ENCODE peak calls at places on chromosomes 11 and 22, in seven cellular contexts. Z is fibroblast of pulmonary artery, W is right lobe of liver, D is SK-N-SH, C is GM06990, T is BJ, R is H9. Q is an unnamed sample.

GRCh38 chr11:79845002-79845709 is 404.3 kb upstream of the TENM4 start:
- DNase-seq in W (no peak), T (no peak), C (no peak), D (no peak), Z (no peak), R (no peak), Q (no peak)

GRCh38 chr22:39368402-39368801 is 18.6 kb downstream of the SYNGR1 start:
- DNase-seq in C (no peak), Z (no peak), T (no peak), D (no peak), W (no peak), R (no peak), Q (no peak)

GRCh38 chr11:68325183-68325893 is 12.9 kb downstream of the LRP5 start:
- DNase-seq in R (peak), C (no peak), D (no peak), T (no peak), W (no peak), Z (no peak), Q (no peak)

GRCh38 chr11:119759324-119759723 is 30.3 kb upstream of the NECTIN1 start:
- DNase-seq in C (no peak), W (no peak), Z (no peak), D (no peak), R (no peak), T (no peak), Q (no peak)

GRCh38 chr11:70567680-70568503 is 169.6 kb downstream of the CTTN start:
- DNase-seq in D (no peak), W (no peak), R (peak), C (no peak), T (no peak), Z (peak), Q (no peak)

GRCh38 chr11:95908826-95909225 is 15.1 kb downstream of the MTMR2 start:
- DNase-seq in T (no peak), Z (peak), C (no peak), W (no peak), D (no peak), R (no peak), Q (no peak)

GRCh38 chr11:7892059-7892699 is 38.9 kb downstream of the OR10A6 start:
- DNase-seq in C (peak), Z (peak), T (peak), W (no peak), R (no peak), D (no peak), Q (no peak)

GRCh38 chr11:41316726-41317125 is 142.7 kb downstream of the LRRC4C start:
- DNase-seq in T (no peak), C (no peak), W (no peak), R (no peak), D (no peak), Z (no peak), Q (no peak)

GRCh38 chr11:18495268-18495667 is 31.5 kb downstream of the TSG101 start:
- DNase-seq in Z (no peak), R (no peak), W (no peak), T (no peak), D (no peak), C (no peak), Q (no peak)

GRCh38 chr11:13423372-13423771 is 39.6 kb downstream of the BTBD10 start:
- DNase-seq in R (no peak), C (no peak), T (no peak), W (no peak), D (no peak), Z (no peak), Q (no peak)

GRCh38 chr11:117225553-117226170 is 6.2 kb downstream of the PCSK7 start:
- DNase-seq in Z (no peak), W (no peak), D (no peak), C (no peak), R (no peak), T (no peak), Q (no peak)

GRCh38 chr22:49814856-49815255 is 12.8 kb downstream of the BRD1 start:
- DNase-seq in Z (no peak), R (no peak), D (no peak), W (no peak), C (no peak), T (no peak), Q (no peak)

GRCh38 chr11:47216141-47216798 is 1.5 kb downstream of the DDB2 start:
- DNase-seq in T (peak), C (peak), D (peak), W (no peak), Z (peak), R (no peak), Q (no peak)
- TF ChIP-seq CTCF in T (no peak), C (peak), D (no peak), W (no peak), Z (no peak), R (no peak), Q (no peak)

GRCh38 chr11:61689164-61689496 is 8.9 kb downstream of the DAGLA start:
- DNase-seq in C (no peak), T (no peak), D (no peak), W (no peak), Z (no peak), R (no peak), Q (no peak)
- TF ChIP-seq CTCF in C (no peak), T (no peak), D (no peak), W (no peak), Z (no peak), R (no peak), Q (no peak)

GRCh38 chr11:132471491-132471890 is 1060.8 kb downstream of the OPCML start:
- DNase-seq in C (no peak), R (no peak), Z (no peak), D (no peak), W (no peak), T (no peak), Q (no peak)

GRCh38 chr11:132475046-132475445 is 1057.3 kb downstream of the OPCML start:
- DNase-seq in Z (no peak), C (no peak), W (no peak), D (no peak), R (no peak), T (no peak), Q (no peak)

GRCh38 chr11:132466983-132467382 is 1065.3 kb downstream of the OPCML start:
- DNase-seq in T (no peak), C (no peak), D (no peak), Z (no peak), R (no peak), W (no peak), Q (no peak)

GRCh38 chr11:132472411-132473205 is 1059.7 kb downstream of the OPCML start:
- DNase-seq in C (no peak), D (no peak), W (no peak), T (no peak), R (no peak), Z (no peak), Q (no peak)
- TF ChIP-seq CTCF in C (no peak), D (no peak), W (no peak), T (no peak), R (no peak), Z (no peak), Q (no peak)

GRCh38 chr22:37953062-37953436 is 352 bp downstream of the C22orf23 start:
- DNase-seq in W (no peak), T (no peak), C (no peak), Z (no peak), R (no peak), D (no peak), Q (no peak)

GRCh38 chr22:37953437-37954179 is at the start of the genes C22orf23 and POLR2F:
- DNase-seq in D (peak), T (peak), R (peak), Z (peak), W (peak), C (peak), Q (peak)

GRCh38 chr22:37957232-37957631 is 3.7 kb downstream of the POLR2F start:
- DNase-seq in R (no peak), D (no peak), T (no peak), W (no peak), Z (no peak), C (no peak), Q (no peak)

DNA sequence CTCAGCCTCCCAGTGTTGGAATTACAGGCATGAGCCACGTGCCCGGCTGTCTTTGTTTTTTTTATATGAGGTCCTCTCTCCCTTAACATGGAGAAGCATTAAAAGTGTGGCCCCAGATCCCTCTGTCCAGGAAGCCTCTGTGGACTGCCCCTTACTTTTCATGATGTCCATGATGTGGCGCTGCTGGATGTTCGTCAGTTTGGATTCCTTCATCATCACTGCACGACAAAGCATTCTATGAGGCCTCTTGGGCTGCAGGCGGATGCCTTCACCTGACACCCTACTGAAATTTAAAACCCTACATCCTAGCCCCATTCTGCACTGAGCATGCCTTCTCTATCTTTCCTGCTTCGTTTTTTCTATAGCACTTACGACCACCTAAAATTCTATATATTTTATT is 2.1 kb downstream of the C22orf23 start:
- DNase-seq in R (peak), W (no peak), C (no peak), D (no peak), T (no peak), Z (peak), Q (no peak)
- TF ChIP-seq CTCF in R (peak), W (no peak), C (no peak), D (no peak), T (no peak), Z (no peak), Q (no peak)

DNA sequence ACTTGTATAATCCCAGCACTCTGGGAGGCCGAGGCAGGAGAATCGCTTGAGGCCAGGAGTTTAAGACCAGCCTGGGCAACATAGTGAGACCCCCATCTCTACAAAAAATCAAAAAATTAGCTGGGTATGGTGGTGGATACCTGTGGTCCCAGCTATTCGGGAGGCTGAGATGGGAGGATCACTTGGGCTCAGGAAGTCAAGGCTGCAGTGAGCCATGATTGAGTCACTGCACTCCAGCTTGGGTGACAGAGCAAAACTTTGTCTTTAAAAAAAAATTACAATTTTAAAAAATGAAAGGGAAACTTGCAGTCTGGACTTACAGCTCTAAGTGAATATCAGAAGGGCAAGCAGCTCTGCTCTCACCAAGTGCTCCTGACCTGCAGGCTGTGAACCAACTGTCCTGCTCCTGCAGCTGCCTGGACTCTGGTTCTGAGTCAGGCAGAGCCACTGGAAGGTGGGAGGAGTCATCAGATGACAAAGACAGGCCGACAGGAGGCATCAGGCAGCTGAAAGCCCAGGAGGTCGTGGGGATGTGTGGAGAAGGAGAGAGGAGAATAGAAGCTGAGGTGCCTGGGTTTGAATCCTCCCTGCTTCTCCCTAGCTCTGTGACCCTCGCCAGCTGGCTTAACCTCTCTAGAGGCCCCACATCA is 9.6 kb downstream of the SMTNL1 start:
- DNase-seq in W (peak), D (peak), C (no peak), T (no peak), R (peak), Z (peak), Q (no peak)
- TF ChIP-seq CTCF in W (peak), D (no peak), C (peak), T (peak), R (no peak), Z (peak), Q (no peak)

GRCh38 chr11:32297629-32298028 is 137.7 kb downstream of the WT1 start:
- DNase-seq in D (peak), W (no peak), R (no peak), Z (peak), C (no peak), T (no peak), Q (no peak)
- TF ChIP-seq CTCF in D (peak), W (no peak), R (no peak), Z (peak), C (peak), T (no peak), Q (peak)

Q was measured in neural crest cell.